ENCODE peak calls at places on chromosome 6, in nine cellular contexts. N is iPS DF 6.9; B is neuronal stem cell; D is T-helper 1 cell; X is aorta; W is lung microvascular endothelial cell; M is stimulated activated naive B cell treated with anti-CD40 and anti-IgM and Interleukin-4, amounts not matched to agents 10 μg/mL and 1 μg/mL and 100 μg/mL, for 72 hours; O is HFFc6; A is A172. Q is an unnamed sample.

GRCh38 chr6:37659561-37659960 is 38.1 kb downstream of the MDGA1 start:
- DNase-seq in N (no peak), B (no peak), D (no peak), X (no peak), W (no peak), M (no peak), O (no peak), A (no peak), Q (no peak)

GRCh38 chr6:138287144-138287955 is 69.1 kb upstream of the PBOV1 start:
- DNase-seq in N (no peak), B (no peak), D (peak), X (no peak), W (peak), M (peak), O (peak), A (no peak), Q (peak)

GRCh38 chr6:8539446-8539845 is 104.1 kb upstream of the SLC35B3 start:
- DNase-seq in N (no peak), B (no peak), D (no peak), X (no peak), W (no peak), M (no peak), O (peak), A (no peak), Q (peak)

GRCh38 chr6:20773822-20774221 is 239.6 kb downstream of the CDKAL1 start:
- DNase-seq in N (no peak), B (no peak), D (no peak), X (no peak), W (no peak), M (no peak), O (no peak), A (no peak), Q (no peak)

GRCh38 chr6:69232506-69233194 is 564.2 kb downstream of the LMBRD1 start:
- DNase-seq in N (peak), B (peak), D (peak), X (peak), W (peak), M (no peak), O (no peak), A (peak), Q (peak)

GRCh38 chr6:41427642-41428401 is 92.4 kb downstream of the NCR2 start:
- DNase-seq in N (no peak), B (no peak), D (no peak), X (peak), W (no peak), M (peak), O (no peak), A (no peak), Q (no peak)

GRCh38 chr6:159887761-159888160 is 3.0 kb upstream of the MAS1 start:
- DNase-seq in N (no peak), B (no peak), D (no peak), X (no peak), W (no peak), M (no peak), O (no peak), A (no peak), Q (no peak)

GRCh38 chr6:53139841-53140413 is 8.7 kb downstream of the GCM1 start:
- DNase-seq in N (no peak), B (no peak), D (no peak), X (no peak), W (no peak), M (no peak), O (no peak), A (no peak), Q (no peak)

GRCh38 chr6:122610690-122611455 is 668 bp downstream of the PKIB start:
- DNase-seq in N (no peak), B (peak), D (no peak), X (peak), W (peak), M (peak), O (no peak), A (peak), Q (peak)